ENCODE peak calls at places on chromosomes 13 and 19, in five cellular contexts. One of them, this sample, is unnamed.

GRCh38 chr13:48393698-48394085 is 19.2 kb downstream of the LPAR6 start:
- DNase-seq in pulmonary artery endothelial cell: no peak
- DNase-seq in CD8-positive, alpha-beta memory T cell: no peak
- DNase-seq in Caco-2: no peak
- DNase-seq in effector memory CD4-positive, alpha-beta T cell: no peak
- DNase-seq in this sample: no peak

GRCh38 chr19:39825531-39826076 is 8.4 kb downstream of the DYRK1B start:
- DNase-seq in pulmonary artery endothelial cell: no peak
- DNase-seq in CD8-positive, alpha-beta memory T cell: no peak
- DNase-seq in Caco-2: no peak
- DNase-seq in effector memory CD4-positive, alpha-beta T cell: no peak
- DNase-seq in this sample: no peak

GRCh38 chr19:3302755-3303154 is 63.6 kb upstream of the NFIC start:
- DNase-seq in pulmonary artery endothelial cell: no peak
- DNase-seq in CD8-positive, alpha-beta memory T cell: no peak
- DNase-seq in Caco-2: peak; percentile 25
- DNase-seq in effector memory CD4-positive, alpha-beta T cell: no peak
- DNase-seq in this sample: peak; percentile 6

GRCh38 chr19:53466726-53467125 is 807 bp upstream of the ZNF813 start:
- DNase-seq in pulmonary artery endothelial cell: no peak
- DNase-seq in CD8-positive, alpha-beta memory T cell: no peak
- DNase-seq in Caco-2: no peak
- DNase-seq in effector memory CD4-positive, alpha-beta T cell: no peak
- DNase-seq in this sample: no peak

GRCh38 chr19:29850482-29850881 is 38.7 kb downstream of the CCNE1 start:
- DNase-seq in pulmonary artery endothelial cell: no peak
- DNase-seq in CD8-positive, alpha-beta memory T cell: no peak
- DNase-seq in Caco-2: no peak
- DNase-seq in effector memory CD4-positive, alpha-beta T cell: no peak
- DNase-seq in this sample: no peak

GRCh38 chr19:21092107-21092506 is 10.1 kb downstream of the ZNF714 start:
- DNase-seq in pulmonary artery endothelial cell: no peak
- DNase-seq in CD8-positive, alpha-beta memory T cell: no peak
- DNase-seq in Caco-2: no peak
- DNase-seq in effector memory CD4-positive, alpha-beta T cell: no peak
- DNase-seq in this sample: peak; percentile 6

GRCh38 chr13:26977541-26977940 is 194.1 kb downstream of the USP12 start:
- DNase-seq in pulmonary artery endothelial cell: no peak
- DNase-seq in CD8-positive, alpha-beta memory T cell: no peak
- DNase-seq in Caco-2: no peak
- DNase-seq in effector memory CD4-positive, alpha-beta T cell: no peak
- DNase-seq in this sample: no peak

GRCh38 chr19:46775642-46776258 is 12.6 kb downstream of the SLC1A5 start:
- DNase-seq in pulmonary artery endothelial cell: no peak
- DNase-seq in CD8-positive, alpha-beta memory T cell: no peak
- DNase-seq in Caco-2: no peak
- DNase-seq in effector memory CD4-positive, alpha-beta T cell: no peak
- DNase-seq in this sample: no peak

GRCh38 chr19:3478409-3479176 is 1.7 kb downstream of the SMIM24 start:
- DNase-seq in pulmonary artery endothelial cell: no peak
- DNase-seq in CD8-positive, alpha-beta memory T cell: no peak
- DNase-seq in Caco-2: no peak
- DNase-seq in effector memory CD4-positive, alpha-beta T cell: no peak
- DNase-seq in this sample: no peak

GRCh38 chr19:7115721-7116120 is 46.2 kb downstream of the ZNF557 start:
- DNase-seq in pulmonary artery endothelial cell: no peak
- DNase-seq in CD8-positive, alpha-beta memory T cell: no peak
- DNase-seq in Caco-2: no peak
- DNase-seq in effector memory CD4-positive, alpha-beta T cell: no peak
- DNase-seq in this sample: no peak

GRCh38 chr13:98206946-98207345 is 29.9 kb upstream of the RNF113B start:
- DNase-seq in pulmonary artery endothelial cell: no peak
- DNase-seq in CD8-positive, alpha-beta memory T cell: no peak
- DNase-seq in Caco-2: no peak
- DNase-seq in effector memory CD4-positive, alpha-beta T cell: no peak
- DNase-seq in this sample: peak; percentile 88

GRCh38 chr13:33328691-33329090 is 43.1 kb upstream of the STARD13 start:
- DNase-seq in pulmonary artery endothelial cell: no peak
- DNase-seq in CD8-positive, alpha-beta memory T cell: no peak
- DNase-seq in Caco-2: no peak
- DNase-seq in effector memory CD4-positive, alpha-beta T cell: no peak
- DNase-seq in this sample: no peak

GRCh38 chr13:112136095-112136494 is 69.1 kb downstream of the SOX1 start:
- DNase-seq in pulmonary artery endothelial cell: no peak
- DNase-seq in CD8-positive, alpha-beta memory T cell: no peak
- DNase-seq in Caco-2: no peak
- DNase-seq in effector memory CD4-positive, alpha-beta T cell: no peak
- DNase-seq in this sample: no peak

GRCh38 chr19:18321729-18322091 is 1.2 kb downstream of the LSM4 start:
- DNase-seq in pulmonary artery endothelial cell: no peak
- DNase-seq in CD8-positive, alpha-beta memory T cell: no peak
- DNase-seq in Caco-2: no peak
- DNase-seq in effector memory CD4-positive, alpha-beta T cell: no peak
- DNase-seq in this sample: peak; percentile 36

GRCh38 chr13:102333320-102334181 is 68.3 kb downstream of the FGF14 start:
- DNase-seq in pulmonary artery endothelial cell: no peak
- DNase-seq in CD8-positive, alpha-beta memory T cell: no peak
- DNase-seq in Caco-2: no peak
- DNase-seq in effector memory CD4-positive, alpha-beta T cell: no peak
- DNase-seq in this sample: no peak

GRCh38 chr13:51364404-51365008 is 25.0 kb downstream of the SERPINE3 start:
- DNase-seq in pulmonary artery endothelial cell: peak; percentile 46
- DNase-seq in CD8-positive, alpha-beta memory T cell: no peak
- DNase-seq in Caco-2: no peak
- DNase-seq in effector memory CD4-positive, alpha-beta T cell: no peak
- DNase-seq in this sample: peak; percentile 90

GRCh38 chr13:45749026-45749759 is 47.1 kb downstream of the CBY2 start:
- DNase-seq in pulmonary artery endothelial cell: no peak
- DNase-seq in CD8-positive, alpha-beta memory T cell: no peak
- DNase-seq in Caco-2: no peak
- DNase-seq in effector memory CD4-positive, alpha-beta T cell: no peak
- DNase-seq in this sample: no peak

GRCh38 chr19:16326401-16327130 is 1.9 kb downstream of the KLF2 start:
- DNase-seq in pulmonary artery endothelial cell: no peak
- DNase-seq in CD8-positive, alpha-beta memory T cell: peak; percentile 42
- DNase-seq in Caco-2: no peak
- DNase-seq in effector memory CD4-positive, alpha-beta T cell: peak; percentile 46
- DNase-seq in this sample: no peak

GRCh38 chr19:4987286-4987685 is 18.4 kb downstream of the KDM4B start:
- DNase-seq in pulmonary artery endothelial cell: no peak
- DNase-seq in CD8-positive, alpha-beta memory T cell: no peak
- DNase-seq in Caco-2: peak; percentile 67
- DNase-seq in effector memory CD4-positive, alpha-beta T cell: no peak
- DNase-seq in this sample: no peak

GRCh38 chr13:51614350-51614786 is 30.1 kb downstream of the WDFY2 start:
- DNase-seq in pulmonary artery endothelial cell: no peak
- DNase-seq in CD8-positive, alpha-beta memory T cell: peak; percentile 10
- DNase-seq in Caco-2: no peak
- DNase-seq in effector memory CD4-positive, alpha-beta T cell: peak; percentile 14
- DNase-seq in this sample: no peak

This sample was measured in fibroblast of lung.